ENCODE peak calls at places on chromosomes 2 and 18, in eight cellular contexts. One of them, this sample, is unnamed.

GRCh38 chr2:29663266-29663665 is 258.1 kb downstream of the ALK start:
- DNase-seq in sigmoid colon: no peak
- DNase-seq in K562: no peak
- DNase-seq in tibial nerve: no peak
- DNase-seq in stomach: no peak
- DNase-seq in A549: peak; percentile 43
- DNase-seq in transverse colon: no peak
- DNase-seq in ovary: no peak
- DNase-seq in this sample: no peak

GRCh38 chr2:179478771-179479170 is 214.1 kb upstream of the SESTD1 start:
- DNase-seq in sigmoid colon: no peak
- DNase-seq in K562: no peak
- DNase-seq in tibial nerve: no peak
- DNase-seq in stomach: no peak
- DNase-seq in A549: no peak
- DNase-seq in transverse colon: no peak
- DNase-seq in ovary: no peak
- DNase-seq in this sample: no peak

GRCh38 chr2:225041871-225042799 is at the start of gene DOCK10:
- DNase-seq in sigmoid colon: no peak
- DNase-seq in K562: no peak
- DNase-seq in tibial nerve: no peak
- DNase-seq in stomach: peak; percentile 40
- DNase-seq in A549: peak; percentile 21
- DNase-seq in transverse colon: peak; percentile 24
- DNase-seq in ovary: peak; percentile 59
- DNase-seq in this sample: no peak

GRCh38 chr2:120275617-120276400 is 23.2 kb downstream of the RALB start:
- DNase-seq in sigmoid colon: no peak
- DNase-seq in K562: no peak
- DNase-seq in tibial nerve: no peak
- DNase-seq in stomach: no peak
- DNase-seq in A549: no peak
- DNase-seq in transverse colon: no peak
- DNase-seq in ovary: no peak
- DNase-seq in this sample: no peak

GRCh38 chr2:235864746-235865535 is 303.2 kb downstream of the GBX2 start:
- DNase-seq in sigmoid colon: no peak
- DNase-seq in K562: no peak
- DNase-seq in tibial nerve: no peak
- DNase-seq in stomach: no peak
- DNase-seq in A549: no peak
- DNase-seq in transverse colon: no peak
- DNase-seq in ovary: no peak
- DNase-seq in this sample: no peak

GRCh38 chr2:201235865-201236811 is 24.2 kb upstream of the CASP8 start:
- DNase-seq in sigmoid colon: peak; percentile 74
- DNase-seq in K562: peak; percentile 33
- DNase-seq in tibial nerve: no peak
- DNase-seq in stomach: no peak
- DNase-seq in A549: no peak
- DNase-seq in transverse colon: peak; percentile 37
- DNase-seq in ovary: peak; percentile 46
- DNase-seq in this sample: peak; percentile 91

GRCh38 chr2:99337931-99338580 is 867 bp downstream of the EIF5B start:
- DNase-seq in sigmoid colon: no peak
- DNase-seq in K562: no peak
- DNase-seq in tibial nerve: no peak
- DNase-seq in stomach: no peak
- DNase-seq in A549: peak; percentile 8
- DNase-seq in transverse colon: no peak
- DNase-seq in ovary: no peak
- DNase-seq in this sample: no peak

GRCh38 chr2:47422560-47422959 is 19.6 kb downstream of the MSH2 start:
- DNase-seq in sigmoid colon: no peak
- DNase-seq in K562: no peak
- DNase-seq in tibial nerve: no peak
- DNase-seq in stomach: no peak
- DNase-seq in A549: peak; percentile 29
- DNase-seq in transverse colon: no peak
- DNase-seq in ovary: no peak
- DNase-seq in this sample: no peak

GRCh38 chr2:206230060-206230890 is 44.2 kb upstream of the ZDBF2 start:
- DNase-seq in sigmoid colon: no peak
- DNase-seq in K562: no peak
- DNase-seq in tibial nerve: no peak
- DNase-seq in stomach: no peak
- DNase-seq in A549: no peak
- DNase-seq in transverse colon: no peak
- DNase-seq in ovary: no peak
- DNase-seq in this sample: no peak

GRCh38 chr2:86337235-86338099 is at the start of gene REEP1:
- DNase-seq in sigmoid colon: peak; percentile 72
- DNase-seq in K562: no peak
- DNase-seq in tibial nerve: no peak
- DNase-seq in stomach: peak; percentile 36
- DNase-seq in A549: peak; percentile 34
- DNase-seq in transverse colon: no peak
- DNase-seq in ovary: no peak
- DNase-seq in this sample: no peak

GRCh38 chr18:75429975-75430374 is 2.5 kb upstream of the SMIM21 start:
- DNase-seq in sigmoid colon: no peak
- DNase-seq in K562: no peak
- DNase-seq in tibial nerve: no peak
- DNase-seq in stomach: no peak
- DNase-seq in A549: no peak
- DNase-seq in transverse colon: no peak
- DNase-seq in ovary: no peak
- DNase-seq in this sample: peak; percentile 70

GRCh38 chr2:16218651-16219050 is 278.3 kb downstream of the MYCN start:
- DNase-seq in sigmoid colon: no peak
- DNase-seq in K562: peak; percentile 39
- DNase-seq in tibial nerve: no peak
- DNase-seq in stomach: peak; percentile 67
- DNase-seq in A549: peak; percentile 25
- DNase-seq in transverse colon: peak; percentile 60
- DNase-seq in ovary: no peak
- DNase-seq in this sample: no peak

GRCh38 chr2:198072655-198073054 is 268.3 kb downstream of the PLCL1 start:
- DNase-seq in sigmoid colon: no peak
- DNase-seq in K562: no peak
- DNase-seq in tibial nerve: no peak
- DNase-seq in stomach: no peak
- DNase-seq in A549: no peak
- DNase-seq in transverse colon: no peak
- DNase-seq in ovary: no peak
- DNase-seq in this sample: no peak

GRCh38 chr2:74083750-74084149 is 64.0 kb downstream of the BOLA3 start:
- DNase-seq in sigmoid colon: no peak
- DNase-seq in K562: peak; percentile 78
- DNase-seq in tibial nerve: no peak
- DNase-seq in stomach: no peak
- DNase-seq in A549: no peak
- DNase-seq in transverse colon: no peak
- DNase-seq in ovary: no peak
- DNase-seq in this sample: no peak

GRCh38 chr2:172428841-172429173 is 1.4 kb downstream of the ITGA6 start:
- DNase-seq in sigmoid colon: no peak
- DNase-seq in K562: no peak
- DNase-seq in tibial nerve: no peak
- DNase-seq in stomach: no peak
- DNase-seq in A549: no peak
- DNase-seq in transverse colon: no peak
- DNase-seq in ovary: no peak
- DNase-seq in this sample: no peak

GRCh38 chr2:215612770-215613169 is 176.9 kb upstream of the FN1 start:
- DNase-seq in sigmoid colon: no peak
- DNase-seq in K562: no peak
- DNase-seq in tibial nerve: no peak
- DNase-seq in stomach: no peak
- DNase-seq in A549: no peak
- DNase-seq in transverse colon: no peak
- DNase-seq in ovary: no peak
- DNase-seq in this sample: no peak

GRCh38 chr18:44846450-44846849 is 165.8 kb downstream of the SETBP1 start:
- DNase-seq in sigmoid colon: no peak
- DNase-seq in K562: no peak
- DNase-seq in tibial nerve: no peak
- DNase-seq in stomach: no peak
- DNase-seq in A549: no peak
- DNase-seq in transverse colon: no peak
- DNase-seq in ovary: no peak
- DNase-seq in this sample: no peak

GRCh38 chr2:18378020-18378653 is 182.3 kb downstream of the RDH14 start:
- DNase-seq in sigmoid colon: no peak
- DNase-seq in K562: peak; percentile 42
- DNase-seq in tibial nerve: no peak
- DNase-seq in stomach: no peak
- DNase-seq in A549: peak; percentile 54
- DNase-seq in transverse colon: no peak
- DNase-seq in ovary: no peak
- DNase-seq in this sample: no peak

GRCh38 chr2:218010116-218010837 is 7.5 kb upstream of the TNS1 start:
- DNase-seq in sigmoid colon: peak; percentile 83
- DNase-seq in K562: peak; percentile 58
- DNase-seq in tibial nerve: no peak
- DNase-seq in stomach: peak; percentile 65
- DNase-seq in A549: peak; percentile 90
- DNase-seq in transverse colon: peak; percentile 50
- DNase-seq in ovary: peak; percentile 75
- DNase-seq in this sample: no peak

GRCh38 chr2:105377871-105378270 is 21.0 kb downstream of the FHL2 start:
- DNase-seq in sigmoid colon: no peak
- DNase-seq in K562: no peak
- DNase-seq in tibial nerve: no peak
- DNase-seq in stomach: no peak
- DNase-seq in A549: no peak
- DNase-seq in transverse colon: no peak
- DNase-seq in ovary: no peak
- DNase-seq in this sample: no peak
- TF ChIP-seq CTCF in sigmoid colon: no peak
- TF ChIP-seq CTCF in K562: peak; percentile 33
- TF ChIP-seq CTCF in tibial nerve: no peak
- TF ChIP-seq CTCF in stomach: no peak
- TF ChIP-seq CTCF in A549: peak; percentile 23
- TF ChIP-seq CTCF in transverse colon: no peak
- TF ChIP-seq CTCF in ovary: no peak
- TF ChIP-seq CTCF in this sample: no peak

GRCh38 chr18:42446195-42446594 is 491.2 kb downstream of the PIK3C3 start:
- DNase-seq in sigmoid colon: no peak
- DNase-seq in K562: no peak
- DNase-seq in tibial nerve: no peak
- DNase-seq in stomach: no peak
- DNase-seq in A549: no peak
- DNase-seq in transverse colon: no peak
- DNase-seq in ovary: no peak
- DNase-seq in this sample: no peak
- TF ChIP-seq EP300 in sigmoid colon: no peak
- TF ChIP-seq EP300 in K562: no peak
- TF ChIP-seq EP300 in tibial nerve: no peak
- TF ChIP-seq EP300 in stomach: no peak
- TF ChIP-seq EP300 in A549: no peak
- TF ChIP-seq EP300 in transverse colon: no peak
- TF ChIP-seq EP300 in ovary: no peak
- TF ChIP-seq EP300 in this sample: no peak

GRCh38 chr18:392926-393325 is 107.6 kb downstream of the COLEC12 start:
- DNase-seq in sigmoid colon: no peak
- DNase-seq in K562: no peak
- DNase-seq in tibial nerve: no peak
- DNase-seq in stomach: no peak
- DNase-seq in A549: no peak
- DNase-seq in transverse colon: no peak
- DNase-seq in ovary: no peak
- DNase-seq in this sample: no peak

GRCh38 chr18:386950-387349 is 113.6 kb downstream of the COLEC12 start:
- DNase-seq in sigmoid colon: no peak
- DNase-seq in K562: no peak
- DNase-seq in tibial nerve: no peak
- DNase-seq in stomach: no peak
- DNase-seq in A549: no peak
- DNase-seq in transverse colon: no peak
- DNase-seq in ovary: no peak
- DNase-seq in this sample: no peak

GRCh38 chr18:388198-388597 is 112.3 kb downstream of the COLEC12 start:
- DNase-seq in sigmoid colon: no peak
- DNase-seq in K562: no peak
- DNase-seq in tibial nerve: no peak
- DNase-seq in stomach: no peak
- DNase-seq in A549: no peak
- DNase-seq in transverse colon: no peak
- DNase-seq in ovary: no peak
- DNase-seq in this sample: no peak

GRCh38 chr18:390748-391478 is 109.6 kb downstream of the COLEC12 start:
- DNase-seq in sigmoid colon: no peak
- DNase-seq in K562: no peak
- DNase-seq in tibial nerve: no peak
- DNase-seq in stomach: no peak
- DNase-seq in A549: no peak
- DNase-seq in transverse colon: no peak
- DNase-seq in ovary: no peak
- DNase-seq in this sample: no peak

DNA sequence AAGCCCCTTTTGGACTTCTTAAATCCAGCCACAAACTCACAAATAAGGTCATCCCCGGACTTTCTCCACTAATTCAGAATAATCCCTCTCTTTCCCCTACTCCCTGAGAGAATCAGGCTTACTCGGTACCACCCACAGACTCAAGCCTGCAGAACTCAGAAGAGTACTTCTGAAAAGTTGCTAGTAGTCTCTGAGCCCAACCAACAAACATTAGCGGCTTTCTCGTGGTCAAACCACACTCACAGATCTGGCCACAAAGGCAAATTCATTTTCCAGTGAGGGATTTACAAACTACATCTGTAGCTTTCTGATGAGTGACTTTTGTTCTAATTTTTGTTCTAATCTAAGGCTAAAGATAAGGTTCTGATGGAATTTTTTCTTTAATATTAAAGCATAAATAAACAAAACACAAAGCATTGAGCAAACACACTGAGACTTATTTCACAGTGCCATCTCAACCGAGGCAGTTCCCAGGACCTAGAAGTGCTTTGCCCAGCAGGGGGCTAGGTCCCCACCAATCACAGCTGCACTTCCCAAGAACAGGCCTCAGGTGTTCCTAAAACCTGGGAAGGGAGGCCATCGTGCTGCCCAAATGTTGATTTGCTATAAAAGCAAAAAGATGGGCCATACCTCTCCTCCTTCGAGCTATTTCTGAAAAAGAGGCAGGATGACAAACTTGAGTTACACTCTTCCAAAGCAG is 110.7 kb downstream of the COLEC12 start:
- DNase-seq in sigmoid colon: no peak
- DNase-seq in K562: peak; percentile 12
- DNase-seq in tibial nerve: no peak
- DNase-seq in stomach: no peak
- DNase-seq in A549: no peak
- DNase-seq in transverse colon: no peak
- DNase-seq in ovary: no peak
- DNase-seq in this sample: no peak
- TF ChIP-seq CTCF in sigmoid colon: no peak
- TF ChIP-seq CTCF in K562: peak; percentile 30
- TF ChIP-seq CTCF in tibial nerve: no peak
- TF ChIP-seq CTCF in stomach: no peak
- TF ChIP-seq CTCF in A549: no peak
- TF ChIP-seq CTCF in transverse colon: no peak
- TF ChIP-seq CTCF in ovary: no peak
- TF ChIP-seq CTCF in this sample: no peak

GRCh38 chr2:23691106-23691470 is 235.8 kb downstream of the ATAD2B start:
- DNase-seq in sigmoid colon: no peak
- DNase-seq in K562: no peak
- DNase-seq in tibial nerve: no peak
- DNase-seq in stomach: no peak
- DNase-seq in A549: no peak
- DNase-seq in transverse colon: no peak
- DNase-seq in ovary: no peak
- DNase-seq in this sample: no peak
- TF ChIP-seq EP300 in sigmoid colon: no peak
- TF ChIP-seq EP300 in K562: no peak
- TF ChIP-seq EP300 in tibial nerve: no peak
- TF ChIP-seq EP300 in stomach: no peak
- TF ChIP-seq EP300 in A549: no peak
- TF ChIP-seq EP300 in transverse colon: no peak
- TF ChIP-seq EP300 in ovary: no peak
- TF ChIP-seq EP300 in this sample: no peak